ENCODE peak calls at places on chromosome 1, in ten cellular contexts. G is IMR-90; E is effector memory CD4-positive, alpha-beta T cell; J is NT2/D1; U is heart right ventricle; A is naive thymus-derived CD4-positive, alpha-beta T cell; K is fibroblast of lung; I is neural progenitor cell; R is CD4-positive, alpha-beta memory T cell; L is spleen. Z is an unnamed sample. For H3K4me1, the result is how much of the 10 kb centered on the place peaks cover.

GRCh38 chr1:170126691-170127090 is 19.1 kb upstream of the NTMT2 start:
- DNase-seq in J (peak), K (peak), G (peak), E (no peak), L (no peak), I (peak), A (no peak), R (no peak), U (no peak), Z (peak)

GRCh38 chr1:221865808-221866207 is 123.9 kb upstream of the DUSP10 start:
- DNase-seq in J (no peak), G (peak), L (no peak), K (no peak), U (no peak), A (no peak), I (no peak), E (no peak), R (no peak), Z (no peak)

GRCh38 chr1:216894499-216894898 is 171.3 kb upstream of the ESRRG start:
- DNase-seq in U (no peak), L (no peak), K (no peak), A (no peak), R (no peak), I (no peak), G (no peak), J (no peak), E (no peak), Z (no peak)

GRCh38 chr1:174157157-174157806 is 2.0 kb upstream of the RABGAP1L start:
- DNase-seq in R (no peak), E (no peak), L (no peak), G (no peak), U (no peak), K (no peak), J (no peak), A (no peak), I (no peak), Z (no peak)

GRCh38 chr1:172154571-172154970 is 265.9 kb upstream of the C1orf105 start:
- DNase-seq in K (peak), R (no peak), I (no peak), J (no peak), E (no peak), G (peak), U (no peak), A (no peak), L (no peak), Z (no peak)

GRCh38 chr1:89285715-89286380 is 13.2 kb upstream of the GBP5 start:
- DNase-seq in E (no peak), U (no peak), K (no peak), J (no peak), A (no peak), G (no peak), R (no peak), I (no peak), L (no peak), Z (no peak)

GRCh38 chr1:6317101-6317760 is 56.3 kb upstream of the GPR153 start:
- DNase-seq in J (no peak), G (peak), L (no peak), U (no peak), A (no peak), E (no peak), K (peak), I (no peak), R (no peak), Z (peak)

GRCh38 chr1:215845224-215845902 is 278.3 kb downstream of the KCTD3 start:
- DNase-seq in A (no peak), I (no peak), L (no peak), J (no peak), E (no peak), K (peak), G (peak), U (no peak), R (no peak), Z (no peak)

GRCh38 chr1:67947114-67947513 is 103.3 kb downstream of the DIRAS3 start:
- DNase-seq in G (no peak), K (no peak), I (no peak), J (no peak), U (peak), E (no peak), R (no peak), A (no peak), L (no peak), Z (no peak)

GRCh38 chr1:70200065-70200464 is 5.3 kb downstream of the LRRC40 start:
- DNase-seq in R (no peak), G (no peak), L (no peak), J (no peak), K (no peak), E (no peak), A (no peak), I (no peak), U (no peak), Z (no peak)

GRCh38 chr1:78284354-78284753 is 206.4 kb upstream of the PTGFR start:
- DNase-seq in U (peak), K (no peak), J (no peak), G (no peak), A (no peak), L (no peak), I (no peak), E (no peak), R (no peak), Z (no peak)

GRCh38 chr1:8666394-8667167 is 150.9 kb downstream of the RERE start:
- DNase-seq in K (peak), E (no peak), R (no peak), L (no peak), I (no peak), A (no peak), G (peak), U (no peak), J (no peak), Z (no peak)

GRCh38 chr1:8664887-8665286 is 152.6 kb downstream of the RERE start:
- DNase-seq in G (no peak), I (no peak), E (no peak), R (no peak), A (no peak), L (no peak), U (no peak), K (no peak), J (no peak), Z (no peak)

GRCh38 chr1:8667869-8668595 is 149.4 kb downstream of the RERE start:
- DNase-seq in I (no peak), U (no peak), G (peak), J (no peak), A (no peak), E (no peak), K (peak), R (no peak), L (no peak), Z (no peak)

GRCh38 chr1:8663915-8664331 is 153.5 kb downstream of the RERE start:
- DNase-seq in R (no peak), G (peak), E (no peak), U (no peak), I (no peak), J (no peak), A (no peak), K (peak), L (no peak), Z (no peak)

DNA sequence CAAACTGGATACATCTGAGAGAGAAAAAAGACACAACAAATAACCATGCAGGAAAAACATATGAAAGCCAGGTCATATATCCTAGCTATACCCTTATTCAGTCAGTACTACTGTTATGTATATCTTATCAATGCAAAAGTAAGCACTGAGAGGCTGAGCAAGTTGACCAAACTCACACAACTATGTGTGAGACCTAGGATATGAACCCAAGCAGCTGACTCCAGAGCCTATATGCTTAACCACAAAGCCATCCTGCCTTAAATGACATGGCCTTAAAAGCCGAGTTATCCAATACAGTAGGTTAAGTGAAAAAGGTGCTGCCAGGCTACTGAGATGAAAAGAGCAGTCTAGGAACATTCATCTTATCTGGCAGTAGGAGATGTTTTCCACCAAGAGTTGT is 151.6 kb downstream of the RERE start:
- DNase-seq in U (no peak), R (no peak), J (no peak), K (no peak), A (no peak), G (no peak), L (no peak), E (no peak), I (no peak), Z (no peak)
- H3K4me1 ChIP-seq in U (half or more), R (half or more), J (under half), K (half or more), A (under half), G (under half), L (half or more), E (under half), I (half or more), Z (under half)

GRCh38 chr1:38814444-38814983 is 45.1 kb downstream of the RRAGC start:
- DNase-seq in A (no peak), K (no peak), G (no peak), J (no peak), L (no peak), E (no peak), R (no peak), I (no peak), U (no peak), Z (no peak)
- H3K4me1 ChIP-seq in A (under half), K (under half), G (under half), J (under half), L (under half), E (under half), R (under half), I (under half), U (under half), Z (under half)

GRCh38 chr1:226736001-226736907 is 2.8 kb downstream of the ITPKB start:
- DNase-seq in K (no peak), U (peak), A (no peak), J (no peak), L (no peak), I (peak), G (no peak), R (peak), E (no peak), Z (no peak)
- H3K4me1 ChIP-seq in K (under half), U (under half), A (under half), J (under half), L (half or more), I (under half), G (under half), R (half or more), E (under half), Z (under half)

DNA sequence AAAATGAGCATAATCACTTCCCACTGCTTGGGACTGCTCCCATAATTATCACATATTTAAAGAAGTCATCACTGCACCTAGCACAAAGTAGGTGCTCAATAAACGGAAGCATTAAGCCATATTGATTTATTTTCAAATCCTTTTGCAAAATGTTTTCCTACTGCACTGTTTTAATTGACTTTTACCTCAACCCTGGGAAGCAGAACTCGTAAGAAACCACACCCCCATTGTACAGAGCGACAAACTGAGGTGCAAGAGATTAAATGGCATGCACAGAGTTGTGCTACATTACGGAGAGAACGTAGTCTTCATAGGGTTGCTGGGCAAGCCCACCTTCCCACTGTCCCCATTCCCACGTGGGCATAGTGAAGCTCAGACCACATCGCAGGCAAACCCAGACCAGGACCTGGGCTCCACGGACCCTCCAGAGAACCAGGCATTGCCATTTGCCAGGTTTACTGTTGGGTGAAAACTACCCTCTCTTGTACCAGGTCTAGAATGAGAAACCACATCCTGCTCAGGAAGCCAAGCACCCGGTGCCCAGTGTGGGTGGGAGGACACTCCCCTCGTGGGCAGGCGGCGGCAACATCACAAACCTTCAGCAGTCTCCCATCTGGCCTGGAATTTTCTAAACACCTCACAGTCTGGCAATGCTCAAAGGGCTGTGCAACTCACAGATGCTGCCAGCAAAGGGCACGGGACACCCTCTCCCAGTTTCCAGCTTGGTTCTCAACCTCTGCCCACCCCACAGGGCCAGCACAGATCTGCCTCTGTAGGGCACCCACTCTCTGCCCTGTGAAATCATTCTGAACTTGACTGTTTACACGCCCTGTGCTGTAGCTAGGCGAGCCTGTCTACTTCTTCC is 8.2 kb downstream of the IFFO2 start:
- DNase-seq in K (no peak), U (no peak), J (no peak), E (peak), A (peak), I (no peak), G (no peak), R (peak), L (peak), Z (no peak)
- H3K4me1 ChIP-seq in K (half or more), U (half or more), J (under half), E (half or more), A (half or more), I (under half), G (half or more), R (half or more), L (half or more), Z (under half)

GRCh38 chr1:223720987-223721591 is 8.8 kb downstream of the CAPN2 start:
- DNase-seq in U (no peak), R (no peak), G (peak), A (no peak), I (no peak), L (no peak), J (no peak), E (no peak), K (peak), Z (no peak)

GRCh38 chr1:223717123-223717522 is 4.8 kb downstream of the CAPN2 start:
- DNase-seq in A (no peak), J (no peak), E (no peak), U (no peak), I (no peak), G (no peak), L (no peak), K (no peak), R (no peak), Z (no peak)

GRCh38 chr1:223716302-223716862 is 4.0 kb downstream of the CAPN2 start:
- DNase-seq in L (peak), E (peak), J (no peak), I (no peak), U (no peak), G (no peak), K (no peak), R (peak), A (peak), Z (no peak)

GRCh38 chr1:223717695-223718363 is 5.5 kb downstream of the CAPN2 start:
- DNase-seq in K (no peak), R (no peak), E (no peak), A (no peak), L (no peak), I (no peak), G (peak), J (no peak), U (no peak), Z (no peak)

GRCh38 chr1:223718850-223719249 is 6.5 kb downstream of the CAPN2 start:
- DNase-seq in K (no peak), L (no peak), G (peak), I (peak), A (no peak), U (no peak), R (no peak), E (no peak), J (peak), Z (no peak)
- H3K4me1 ChIP-seq in K (under half), L (half or more), G (under half), I (under half), A (under half), U (under half), R (half or more), E (half or more), J (under half), Z (under half)

GRCh38 chr1:206893380-206893779 is 3.9 kb upstream of the IL24 start:
- DNase-seq in E (no peak), R (no peak), L (no peak), I (no peak), U (no peak), A (no peak), K (no peak), G (no peak), J (no peak), Z (no peak)

GRCh38 chr1:206891412-206891811 is 5.8 kb upstream of the IL24 start:
- DNase-seq in K (no peak), I (no peak), R (no peak), A (no peak), U (no peak), E (no peak), G (no peak), J (no peak), L (no peak), Z (no peak)

GRCh38 chr1:206890690-206891089 is 6.6 kb upstream of the IL24 start:
- DNase-seq in A (no peak), J (no peak), I (no peak), R (no peak), U (no peak), E (no peak), K (peak), L (no peak), G (peak), Z (no peak)

GRCh38 chr1:206890125-206890637 is 7.1 kb upstream of the IL24 start:
- DNase-seq in K (peak), I (no peak), A (no peak), R (no peak), E (no peak), G (peak), J (peak), U (no peak), L (no peak), Z (no peak)

DNA sequence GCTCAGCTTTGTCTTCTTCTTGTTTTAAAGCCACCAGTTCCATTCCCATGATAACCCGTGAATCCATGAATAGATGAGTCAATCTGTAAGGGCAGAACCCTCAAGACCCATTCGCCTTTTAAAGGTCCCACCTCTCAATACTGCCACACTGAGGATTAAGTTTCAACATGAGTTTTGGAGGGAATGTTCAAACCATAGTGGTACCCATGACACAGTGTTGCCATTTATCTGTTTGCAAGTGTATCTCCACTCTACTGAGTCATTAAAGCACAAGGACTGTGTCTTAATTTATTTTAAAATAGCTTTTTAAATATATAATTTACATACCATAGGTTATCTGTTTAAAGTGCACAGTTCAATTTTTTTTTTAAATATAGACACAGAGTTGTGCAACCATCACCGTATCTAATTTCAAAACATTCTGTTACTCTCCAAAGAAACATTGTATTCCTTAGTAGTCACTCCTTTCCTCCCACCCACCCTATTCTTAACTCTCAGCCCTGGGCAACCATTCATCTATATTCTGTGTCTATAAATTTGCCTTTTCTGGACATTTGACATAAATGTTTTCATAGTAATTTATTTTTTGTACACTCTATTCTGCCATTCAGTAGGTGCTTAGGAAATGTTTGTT is 4.8 kb upstream of the IL24 start:
- DNase-seq in I (no peak), E (no peak), J (no peak), U (no peak), K (peak), A (no peak), R (no peak), G (peak), L (no peak), Z (no peak)
- H3K4me1 ChIP-seq in I (under half), E (under half), J (under half), U (under half), K (under half), A (under half), R (under half), G (under half), L (under half), Z (under half)

DNA sequence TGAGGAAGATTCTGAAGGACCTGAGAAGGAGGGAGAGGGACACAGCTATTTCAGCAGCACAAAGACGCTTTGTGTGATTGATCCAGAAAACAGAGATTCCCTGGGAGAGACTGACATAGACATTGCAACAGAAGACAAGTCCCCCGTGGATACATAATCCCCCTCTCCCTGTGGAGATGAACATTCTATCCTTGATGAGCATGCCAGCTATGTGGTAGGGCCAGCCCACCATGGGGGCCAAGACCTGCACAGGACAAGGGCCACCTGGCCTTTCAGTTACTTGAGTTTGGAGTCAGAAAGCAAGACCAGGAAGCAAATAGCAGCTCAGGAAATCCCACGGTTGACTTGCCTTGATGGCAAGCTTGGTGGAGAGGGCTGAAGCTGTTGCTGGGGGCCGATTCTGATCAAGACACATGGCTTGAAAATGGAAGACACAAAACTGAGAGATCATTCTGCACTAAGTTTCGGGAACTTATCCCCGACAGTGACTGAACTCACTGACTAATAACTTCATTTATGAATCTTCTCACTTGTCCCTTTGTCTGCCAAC is 161.4 kb upstream of the SGIP1 start:
- DNase-seq in L (no peak), U (no peak), I (no peak), R (no peak), E (no peak), G (no peak), K (no peak), A (no peak), J (no peak), Z (no peak)
- H3K4me1 ChIP-seq in L (half or more), U (under half), I (under half), R (half or more), E (half or more), G (under half), K (under half), A (half or more), J (under half), Z (under half)

GRCh38 chr1:81548918-81549587 is 251.7 kb upstream of the ADGRL2 start:
- DNase-seq in G (no peak), U (no peak), L (no peak), E (no peak), K (no peak), A (no peak), J (no peak), I (no peak), R (no peak), Z (no peak)

GRCh38 chr1:81547912-81548303 is 252.8 kb upstream of the ADGRL2 start:
- DNase-seq in K (no peak), R (no peak), U (no peak), I (no peak), L (no peak), J (no peak), A (no peak), E (no peak), G (no peak), Z (no peak)

GRCh38 chr1:81547261-81547911 is 253.3 kb upstream of the ADGRL2 start:
- DNase-seq in J (peak), R (no peak), U (no peak), I (peak), K (no peak), G (no peak), L (no peak), E (no peak), A (no peak), Z (no peak)

GRCh38 chr1:81543764-81544163 is 257.0 kb upstream of the ADGRL2 start:
- DNase-seq in R (no peak), L (no peak), I (no peak), U (no peak), K (no peak), E (no peak), J (no peak), G (no peak), A (no peak), Z (no peak)

DNA sequence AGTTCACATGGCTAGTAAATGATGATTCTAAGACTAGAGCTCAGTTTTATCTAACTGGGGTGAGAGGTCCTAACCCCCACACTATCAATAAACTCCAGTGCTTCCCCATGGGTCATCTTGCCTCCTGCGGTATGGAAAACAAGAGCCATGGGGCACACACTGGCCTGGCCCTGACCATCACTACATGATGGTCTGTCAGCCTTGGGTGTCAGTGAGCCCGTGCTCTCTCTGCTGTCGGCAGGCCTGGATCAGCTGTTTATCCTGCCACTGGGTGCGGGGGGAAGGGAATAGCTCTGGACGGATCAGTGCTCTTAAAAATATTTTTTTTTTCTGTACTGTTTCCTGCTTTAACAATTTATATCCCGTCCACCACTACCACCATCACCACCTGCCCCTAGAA is 255.0 kb upstream of the ADGRL2 start:
- DNase-seq in L (no peak), R (no peak), U (no peak), G (no peak), I (no peak), E (no peak), A (no peak), J (no peak), K (no peak), Z (no peak)
- H3K4me1 ChIP-seq in L (under half), R (under half), U (under half), G (under half), I (under half), E (under half), A (under half), J (under half), K (under half), Z (under half)

GRCh38 chr1:160702100-160702499 is 9.5 kb downstream of the CD48 start:
- DNase-seq in A (no peak), I (peak), K (no peak), G (no peak), L (no peak), U (no peak), E (no peak), R (no peak), J (no peak), Z (no peak)
- H3K4me1 ChIP-seq in A (half or more), I (under half), K (under half), G (under half), L (half or more), U (under half), E (under half), R (half or more), J (under half), Z (under half)